ENCODE peak calls at places on chromosomes 11 and 22, in seven cellular contexts. One of them, this sample, is unnamed.

GRCh38 chr22:27372969-27373670 is 428.4 kb downstream of the MN1 start:
- DNase-seq in Peyer's patch: no peak
- DNase-seq in tibial nerve: no peak
- DNase-seq in A549: no peak
- DNase-seq in body of pancreas: peak; percentile 94
- DNase-seq in breast epithelium: peak; percentile 88
- DNase-seq in HCT116: no peak
- DNase-seq in this sample: no peak

GRCh38 chr11:71472357-71472885 is 19.4 kb downstream of the NADSYN1 start:
- DNase-seq in Peyer's patch: no peak
- DNase-seq in tibial nerve: no peak
- DNase-seq in A549: no peak
- DNase-seq in body of pancreas: no peak
- DNase-seq in breast epithelium: no peak
- DNase-seq in HCT116: no peak
- DNase-seq in this sample: no peak

GRCh38 chr22:23184764-23185113 is 4.4 kb downstream of the BCR start:
- DNase-seq in Peyer's patch: no peak
- DNase-seq in tibial nerve: no peak
- DNase-seq in A549: no peak
- DNase-seq in body of pancreas: no peak
- DNase-seq in breast epithelium: no peak
- DNase-seq in HCT116: no peak
- DNase-seq in this sample: no peak

GRCh38 chr11:59659981-59660380 is 8.9 kb downstream of the PATL1 start:
- DNase-seq in Peyer's patch: no peak
- DNase-seq in tibial nerve: no peak
- DNase-seq in A549: no peak
- DNase-seq in body of pancreas: no peak
- DNase-seq in breast epithelium: no peak
- DNase-seq in HCT116: no peak
- DNase-seq in this sample: no peak

GRCh38 chr11:3167143-3168119 is 2.3 kb upstream of the OSBPL5 start:
- DNase-seq in Peyer's patch: no peak
- DNase-seq in tibial nerve: no peak
- DNase-seq in A549: no peak
- DNase-seq in body of pancreas: no peak
- DNase-seq in breast epithelium: no peak
- DNase-seq in HCT116: no peak
- DNase-seq in this sample: no peak

GRCh38 chr11:36718481-36718880 is 120.4 kb upstream of the RAG2 start:
- DNase-seq in Peyer's patch: no peak
- DNase-seq in tibial nerve: no peak
- DNase-seq in A549: no peak
- DNase-seq in body of pancreas: no peak
- DNase-seq in breast epithelium: no peak
- DNase-seq in HCT116: no peak
- DNase-seq in this sample: no peak

GRCh38 chr11:61967177-61967923 is at the start of gene FTH1:
- DNase-seq in Peyer's patch: peak; percentile 89
- DNase-seq in tibial nerve: peak; percentile 86
- DNase-seq in A549: peak; percentile 95
- DNase-seq in body of pancreas: peak; percentile 95
- DNase-seq in breast epithelium: peak; percentile 95
- DNase-seq in HCT116: peak; percentile 71
- DNase-seq in this sample: peak; percentile 92

GRCh38 chr22:20810645-20811044 is 36.7 kb downstream of the SERPIND1 start:
- DNase-seq in Peyer's patch: no peak
- DNase-seq in tibial nerve: no peak
- DNase-seq in A549: no peak
- DNase-seq in body of pancreas: no peak
- DNase-seq in breast epithelium: no peak
- DNase-seq in HCT116: no peak
- DNase-seq in this sample: no peak

GRCh38 chr22:36461665-36462474 is 19.6 kb downstream of the TXN2 start:
- DNase-seq in Peyer's patch: no peak
- DNase-seq in tibial nerve: no peak
- DNase-seq in A549: peak; percentile 90
- DNase-seq in body of pancreas: peak; percentile 82
- DNase-seq in breast epithelium: peak; percentile 86
- DNase-seq in HCT116: no peak
- DNase-seq in this sample: peak; percentile 98

DNA sequence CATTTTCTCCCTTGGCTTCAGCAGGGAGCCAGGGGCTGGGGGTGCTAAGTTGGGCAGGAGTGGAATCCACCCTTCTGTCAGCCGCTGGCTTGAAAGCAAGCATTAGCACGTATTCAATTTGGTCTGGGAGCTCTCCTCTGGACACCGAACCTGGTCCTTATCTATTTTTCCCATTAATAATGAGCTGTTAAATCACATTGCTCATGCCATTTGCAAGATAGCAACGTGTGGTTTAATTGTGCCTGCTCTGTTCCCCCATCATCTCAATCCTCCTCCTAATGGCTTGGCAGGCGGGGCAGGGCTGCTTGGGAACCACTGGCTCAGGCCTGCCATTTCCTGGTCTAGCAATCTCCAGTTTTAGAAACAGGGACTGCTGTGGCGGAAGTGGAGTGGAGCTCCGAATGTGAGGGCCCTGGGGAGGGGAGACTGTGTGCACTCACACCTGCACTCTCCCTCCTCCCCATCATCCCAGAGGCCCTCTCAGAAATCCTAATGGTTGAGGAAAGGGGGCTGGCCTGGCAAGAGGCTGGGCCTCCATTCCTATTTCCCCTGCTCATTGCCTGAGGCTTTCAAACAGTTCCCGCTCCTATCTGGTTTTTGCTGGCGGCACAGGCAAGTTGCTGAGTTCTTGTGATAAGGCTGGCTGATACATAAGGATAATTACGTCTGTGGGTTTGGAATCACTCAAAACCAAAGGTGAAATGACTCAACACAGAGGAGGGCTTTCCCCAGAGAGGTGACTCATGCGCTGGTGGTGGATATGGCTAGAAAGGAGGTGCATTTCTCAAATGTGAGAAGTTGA is 201.2 kb upstream of the E2F8 start:
- DNase-seq in Peyer's patch: no peak
- DNase-seq in tibial nerve: peak; percentile 70
- DNase-seq in A549: peak; percentile 77
- DNase-seq in body of pancreas: peak; percentile 75
- DNase-seq in breast epithelium: no peak
- DNase-seq in HCT116: peak; percentile 66
- DNase-seq in this sample: no peak
- H3K27ac ChIP-seq in Peyer's patch: no peak overlapping the region
- H3K27ac ChIP-seq in tibial nerve: no peak overlapping the region
- H3K27ac ChIP-seq in A549: peak overlapping the region; percentile 46
- H3K27ac ChIP-seq in body of pancreas: peak overlapping the region; percentile 32
- H3K27ac ChIP-seq in breast epithelium: no peak overlapping the region
- H3K27ac ChIP-seq in HCT116: no peak overlapping the region
- H3K27ac ChIP-seq in this sample: peak overlapping the region; percentile 68

DNA sequence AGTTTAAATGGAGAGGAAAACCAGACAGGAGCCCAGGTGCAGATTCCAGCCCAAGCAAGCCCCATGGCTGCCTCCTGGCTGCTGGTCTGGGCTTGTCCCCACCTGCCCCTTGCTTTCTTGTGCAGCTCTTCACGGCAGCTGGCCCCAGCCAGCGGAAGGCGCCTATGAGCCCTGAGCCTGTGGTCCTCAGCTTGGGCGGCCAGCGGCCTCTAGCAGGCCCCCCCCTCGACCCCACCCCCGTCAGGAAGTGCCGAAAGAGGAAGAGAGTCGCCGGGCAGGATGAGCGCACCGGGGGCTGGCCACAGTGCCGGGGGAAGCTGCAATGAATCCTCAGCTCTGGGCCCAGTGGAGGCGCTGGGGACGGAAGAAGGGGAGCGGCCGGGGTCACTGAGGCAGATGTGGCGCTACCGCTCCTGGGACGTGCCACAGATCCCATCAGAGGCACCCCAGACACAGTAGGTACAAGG is 2.1 kb upstream of the DGKZ start:
- DNase-seq in Peyer's patch: peak; percentile 69
- DNase-seq in tibial nerve: no peak
- DNase-seq in A549: no peak
- DNase-seq in body of pancreas: peak; percentile 62
- DNase-seq in breast epithelium: no peak
- DNase-seq in HCT116: no peak
- DNase-seq in this sample: no peak
- TF ChIP-seq POLR2A in Peyer's patch: no peak
- TF ChIP-seq POLR2A in tibial nerve: no peak
- TF ChIP-seq POLR2A in A549: no peak
- TF ChIP-seq POLR2A in body of pancreas: peak; percentile 56
- TF ChIP-seq POLR2A in breast epithelium: no peak
- TF ChIP-seq POLR2A in HCT116: no peak
- TF ChIP-seq POLR2A in this sample: no peak

DNA sequence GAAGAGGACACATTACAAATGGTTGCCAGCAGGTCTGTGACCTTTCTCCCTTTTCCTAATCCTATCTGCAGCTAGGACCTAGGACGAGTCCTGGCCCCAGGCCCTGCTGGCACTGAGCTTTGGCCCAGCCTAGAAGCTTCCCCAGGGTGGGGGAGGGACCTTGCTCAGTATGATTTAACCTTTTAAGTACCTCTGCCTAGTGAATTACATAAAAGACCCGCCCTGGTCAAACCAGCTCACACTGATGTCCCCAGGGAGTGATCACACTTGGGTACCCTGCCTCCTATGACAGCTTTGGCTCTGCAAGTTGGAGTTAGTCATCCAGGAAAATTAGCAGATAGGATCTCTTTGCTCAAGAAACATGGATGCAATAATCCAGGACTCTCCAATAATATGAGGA is 21.9 kb downstream of the ASCC2 start:
- DNase-seq in Peyer's patch: no peak
- DNase-seq in tibial nerve: no peak
- DNase-seq in A549: no peak
- DNase-seq in body of pancreas: no peak
- DNase-seq in breast epithelium: no peak
- DNase-seq in HCT116: no peak
- DNase-seq in this sample: peak; percentile 14
- H3K27ac ChIP-seq in Peyer's patch: no peak overlapping the region
- H3K27ac ChIP-seq in tibial nerve: no peak overlapping the region
- H3K27ac ChIP-seq in A549: no peak overlapping the region
- H3K27ac ChIP-seq in body of pancreas: no peak overlapping the region
- H3K27ac ChIP-seq in breast epithelium: peak overlapping the region; percentile 27
- H3K27ac ChIP-seq in HCT116: no peak overlapping the region
- H3K27ac ChIP-seq in this sample: no peak overlapping the region

DNA sequence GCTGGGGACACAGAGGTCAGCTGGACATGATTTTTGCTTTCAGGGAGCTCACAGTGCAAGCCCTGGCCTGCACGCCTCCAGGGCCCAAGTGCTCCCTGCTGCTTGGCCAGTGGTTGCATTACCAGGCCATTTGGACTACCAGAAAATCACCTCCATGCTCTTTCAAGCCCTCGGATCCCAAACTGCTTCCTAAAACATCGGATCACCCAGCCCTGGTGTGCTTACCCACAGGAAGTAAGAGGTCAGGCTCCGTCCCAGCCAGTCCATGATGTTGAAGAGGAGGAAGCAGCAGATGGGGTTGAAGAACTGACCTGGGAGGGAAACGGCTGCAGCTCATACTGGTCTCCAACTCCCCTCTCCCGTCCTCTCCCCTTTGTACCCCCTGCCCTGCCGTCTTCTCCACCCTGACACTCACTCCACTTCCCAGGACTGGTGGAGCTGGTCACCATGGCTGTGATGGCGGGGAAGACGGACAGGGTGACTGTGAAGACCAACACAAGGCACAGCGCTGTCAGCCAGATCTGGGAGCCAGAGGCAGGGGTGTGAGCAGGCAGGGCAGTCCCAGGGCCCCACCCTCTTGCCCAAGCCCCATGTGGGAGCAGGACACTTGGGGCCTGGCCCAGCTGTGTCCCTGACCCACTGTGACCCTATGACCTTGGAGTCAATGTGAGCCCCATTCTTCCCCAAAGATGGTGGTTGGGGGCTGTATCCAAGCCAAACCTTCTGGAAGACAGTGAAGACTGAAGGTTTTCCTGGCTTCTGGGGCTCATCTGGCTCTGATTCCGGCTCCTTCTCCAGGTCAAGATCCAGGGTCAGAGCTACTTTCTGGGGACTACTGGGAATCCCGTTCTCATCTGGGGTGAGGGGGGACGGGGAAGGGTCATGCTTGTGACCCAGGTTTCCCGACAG is 5.6 kb downstream of the SLC29A2 start:
- DNase-seq in Peyer's patch: no peak
- DNase-seq in tibial nerve: no peak
- DNase-seq in A549: no peak
- DNase-seq in body of pancreas: no peak
- DNase-seq in breast epithelium: no peak
- DNase-seq in HCT116: no peak
- DNase-seq in this sample: no peak
- TF ChIP-seq POLR2A in Peyer's patch: no peak
- TF ChIP-seq POLR2A in tibial nerve: no peak
- TF ChIP-seq POLR2A in A549: no peak
- TF ChIP-seq POLR2A in body of pancreas: no peak
- TF ChIP-seq POLR2A in breast epithelium: no peak
- TF ChIP-seq POLR2A in HCT116: no peak
- TF ChIP-seq POLR2A in this sample: no peak

DNA sequence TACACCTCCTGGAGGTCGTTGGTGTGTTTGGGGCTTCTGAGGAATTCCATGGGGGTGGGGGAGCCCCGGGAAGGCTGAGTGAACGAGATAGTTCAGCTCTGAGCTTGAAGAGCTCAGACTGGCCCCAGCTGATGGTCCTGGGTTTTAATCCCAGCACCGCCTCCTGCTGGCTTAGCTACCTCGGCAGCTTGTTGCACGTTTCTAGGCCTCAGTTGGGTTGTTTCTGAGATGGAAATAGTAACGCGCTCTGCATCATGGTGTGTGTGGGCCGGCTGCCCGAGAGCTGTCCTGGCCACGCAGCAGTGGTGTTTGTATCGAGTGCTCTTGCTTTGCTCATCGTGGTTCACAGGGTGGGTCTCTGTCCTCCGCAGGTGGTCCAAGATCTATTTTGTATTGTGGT is 37.4 kb downstream of the TPCN2 start:
- DNase-seq in Peyer's patch: no peak
- DNase-seq in tibial nerve: peak; percentile 29
- DNase-seq in A549: no peak
- DNase-seq in body of pancreas: no peak
- DNase-seq in breast epithelium: no peak
- DNase-seq in HCT116: no peak
- DNase-seq in this sample: no peak
- H3K27ac ChIP-seq in Peyer's patch: no peak overlapping the region
- H3K27ac ChIP-seq in tibial nerve: no peak overlapping the region
- H3K27ac ChIP-seq in A549: no peak overlapping the region
- H3K27ac ChIP-seq in body of pancreas: no peak overlapping the region
- H3K27ac ChIP-seq in breast epithelium: no peak overlapping the region
- H3K27ac ChIP-seq in HCT116: no peak overlapping the region
- H3K27ac ChIP-seq in this sample: no peak overlapping the region